ENCODE peak calls at places on chromosomes 1 and 21, in four cellular contexts. P is stimulated activated CD8-positive, alpha-beta memory T cell treated with anti-CD3 and anti-CD28 coated beads, Interleukin-7, amount 100 ng/mL, for 1 hour; N is EL; T is IMR-90. X is an unnamed sample.

GRCh38 chr1:225766967-225767413 is 10.6 kb upstream of the SRP9 start:
- DNase-seq in P (no peak), T (peak; percentile 90), N (peak; percentile 93), X (peak; percentile 92)

GRCh38 chr1:38527373-38527966 is 332.1 kb downstream of the RRAGC start:
- DNase-seq in T (no peak), P (peak; percentile 10), N (no peak), X (no peak)

GRCh38 chr1:15703562-15703961 is 19.4 kb downstream of the PLEKHM2 start:
- DNase-seq in N (peak; percentile 87), P (no peak), T (peak; percentile 91), X (peak; percentile 99)

GRCh38 chr1:183215076-183215720 is 29.1 kb downstream of the LAMC2 start:
- DNase-seq in P (no peak), T (no peak), N (no peak), X (no peak)

GRCh38 chr21:43956667-43957030 is 55.5 kb upstream of the TRAPPC10 start:
- DNase-seq in P (no peak), T (peak; percentile 55), N (no peak), X (no peak)

GRCh38 chr1:23368562-23369334 is 888 bp downstream of the ZNF436 start:
- DNase-seq in T (peak; percentile 90), P (peak; percentile 62), N (peak; percentile 94), X (peak; percentile 95)

GRCh38 chr21:36547464-36547863 is 67.5 kb upstream of the CLDN14 start:
- DNase-seq in N (no peak), T (no peak), P (no peak), X (no peak)

GRCh38 chr1:196401454-196401838 is 206.8 kb downstream of the KCNT2 start:
- DNase-seq in N (no peak), P (no peak), T (no peak), X (no peak)

GRCh38 chr1:11617314-11617713 is 36.9 kb downstream of the FBXO2 start:
- DNase-seq in N (no peak), T (no peak), P (no peak), X (peak; percentile 48)

GRCh38 chr1:94816030-94816429 is 4.1 kb upstream of the SLC44A3 start:
- DNase-seq in P (no peak), T (no peak), N (no peak), X (no peak)

GRCh38 chr1:232291681-232292080 is 338.3 kb downstream of the SIPA1L2 start:
- DNase-seq in P (no peak), N (no peak), T (no peak), X (no peak)

GRCh38 chr1:64687725-64688285 is 57.1 kb upstream of the RAVER2 start:
- DNase-seq in N (peak; percentile 29), T (peak; percentile 46), P (no peak), X (peak; percentile 13)

GRCh38 chr1:7425771-7426170 is 345.3 kb upstream of the VAMP3 start:
- DNase-seq in N (no peak), P (no peak), T (no peak), X (no peak)

GRCh38 chr1:156070523-156070922 is 9.6 kb downstream of the RAB25 start:
- DNase-seq in P (no peak), N (no peak), T (no peak), X (no peak)

GRCh38 chr1:238252033-238252802 is 361.5 kb upstream of the ZP4 start:
- DNase-seq in N (peak; percentile 64), P (no peak), T (peak; percentile 33), X (no peak)

GRCh38 chr21:16608209-16608830 is 878.5 kb downstream of the USP25 start:
- DNase-seq in T (no peak), P (no peak), N (peak; percentile 10), X (no peak)

GRCh38 chr1:218266356-218266755 is 18.7 kb upstream of the RRP15 start:
- DNase-seq in P (no peak), T (peak; percentile 8), N (peak; percentile 40), X (peak; percentile 46)

GRCh38 chr21:37749132-37749531 is 167.1 kb downstream of the KCNJ6 start:
- DNase-seq in P (no peak), N (no peak), T (no peak), X (no peak)